ENCODE peak calls at places on chromosomes 4 and X, in ten cellular contexts. B is stimulated activated CD8-positive, alpha-beta memory T cell treated with anti-CD3 and anti-CD28 coated beads, Interleukin-15, amount 100 ng/mL, for 24 hours; H is fibroblast of lung; S is dermis microvascular lymphatic vessel endothelial cell; V is memory B cell; J is MM.1S; N is caudate nucleus; U is NCI-H2029 treated with DMSO at 0.1 percent for 48 hours; A is activated CD4-positive, CD25-positive, alpha-beta regulatory T cell treated with anti-CD3 and anti-CD28 coated beads, Interleukin-2, amount 50 U/mL, for 72 hours; I is OCI-LY7. C is an unnamed sample.

GRCh38 chrX:125651426-125651825 is 331.8 kb downstream of the TEX13C start:
- DNase-seq in B (no peak), H (peak; percentile 4), S (no peak), V (no peak), J (no peak), N (no peak), U (no peak), A (no peak), I (no peak), C (no peak)

GRCh38 chr4:20095805-20096541 is 155.7 kb upstream of the SLIT2 start:
- DNase-seq in B (no peak), H (no peak), S (no peak), V (no peak), J (no peak), N (no peak), U (no peak), A (no peak), I (no peak), C (no peak)

GRCh38 chrX:107562482-107562881 is 65.8 kb upstream of the PRPS1 start:
- DNase-seq in B (no peak), H (peak; percentile 97), S (no peak), V (no peak), J (no peak), N (no peak), U (no peak), A (no peak), I (no peak), C (no peak)

GRCh38 chr4:141346144-141346543 is 125.4 kb downstream of the ZNF330 start:
- DNase-seq in B (no peak), H (peak; percentile 64), S (peak; percentile 40), V (no peak), J (peak; percentile 41), N (no peak), U (no peak), A (no peak), I (peak; percentile 14), C (peak; percentile 47)

GRCh38 chrX:130024127-130024526 is 41.7 kb downstream of the BCORL1 start:
- DNase-seq in B (peak; percentile 3), H (peak; percentile 13), S (peak; percentile 26), V (peak; percentile 82), J (peak; percentile 72), N (peak; percentile 11), U (peak; percentile 27), A (peak; percentile 74), I (peak; percentile 91), C (no peak)

GRCh38 chrX:55919367-55920221 is 202.0 kb downstream of the RRAGB start:
- DNase-seq in B (no peak), H (no peak), S (no peak), V (peak; percentile 47), J (peak; percentile 92), N (no peak), U (no peak), A (no peak), I (peak; percentile 68), C (no peak)

GRCh38 chr4:174663254-174663653 is 141.0 kb upstream of the HPGD start:
- DNase-seq in B (no peak), H (peak; percentile 65), S (no peak), V (no peak), J (no peak), N (no peak), U (no peak), A (no peak), I (no peak), C (no peak)

GRCh38 chrX:67544871-67545771 is 1.3 kb downstream of the AR start:
- DNase-seq in B (no peak), H (peak; percentile 42), S (no peak), V (no peak), J (no peak), N (no peak), U (no peak), A (no peak), I (no peak), C (no peak)

GRCh38 chr4:6608758-6609414 is 31.6 kb upstream of the MRFAP1 start:
- DNase-seq in B (no peak), H (no peak), S (no peak), V (no peak), J (no peak), N (peak; percentile 13), U (no peak), A (no peak), I (no peak), C (no peak)

GRCh38 chr4:61638600-61638999 is 438.5 kb downstream of the ADGRL3 start:
- DNase-seq in B (no peak), H (peak; percentile 69), S (no peak), V (no peak), J (no peak), N (no peak), U (no peak), A (no peak), I (no peak), C (no peak)